ENCODE peak calls at places on chromosome 11, in seven cellular contexts. S is GM12864, B is progenitor cell of endocrine pancreas, Q is IMR-90, O is endodermal cell, H is foreskin keratinocyte, N is neural crest cell. X is an unnamed sample.

GRCh38 chr11:64864473-64865285 is 13.7 kb downstream of the EHD1 start:
- DNase-seq in O (no peak), S (no peak), N (no peak), B (no peak), H (no peak), Q (peak), X (no peak)

GRCh38 chr11:78802058-78802633 is 227.5 kb upstream of the NARS2 start:
- DNase-seq in N (no peak), S (no peak), Q (no peak), B (no peak), H (no peak), O (peak), X (no peak)

GRCh38 chr11:133898770-133899115 is 53.4 kb upstream of the SPATA19 start:
- DNase-seq in N (no peak), S (no peak), Q (no peak), H (no peak), B (no peak), O (no peak), X (no peak)

GRCh38 chr11:13942908-13943505 is 19.5 kb upstream of the SPON1 start:
- DNase-seq in Q (peak), S (no peak), B (no peak), H (peak), N (no peak), O (no peak), X (no peak)

GRCh38 chr11:61922539-61922938 is 5.2 kb upstream of the RAB3IL1 start:
- DNase-seq in B (peak), S (no peak), N (no peak), O (peak), Q (peak), H (no peak), X (no peak)

GRCh38 chr11:106246495-106246894 is 169.0 kb downstream of the AASDHPPT start:
- DNase-seq in Q (no peak), B (no peak), S (no peak), N (no peak), H (no peak), O (no peak), X (no peak)

GRCh38 chr11:108944486-108945178 is 279.8 kb downstream of the DDX10 start:
- DNase-seq in Q (no peak), O (no peak), H (no peak), N (no peak), B (no peak), S (no peak), X (no peak)

GRCh38 chr11:6992457-6993431 is 27.4 kb downstream of the ZNF214 start:
- DNase-seq in N (no peak), S (no peak), O (no peak), H (peak), Q (peak), B (no peak), X (no peak)

GRCh38 chr11:8090756-8091155 is 9.7 kb downstream of the TUB start:
- DNase-seq in Q (no peak), O (peak), S (no peak), H (no peak), B (peak), N (peak), X (no peak)

GRCh38 chr11:26688701-26689100 is 33.2 kb downstream of the SLC5A12 start:
- DNase-seq in N (no peak), B (no peak), H (no peak), S (no peak), Q (no peak), O (no peak), X (no peak)

GRCh38 chr11:46604796-46605195 is 11.0 kb upstream of the AMBRA1 start:
- DNase-seq in S (no peak), H (no peak), N (no peak), Q (no peak), O (no peak), B (no peak), X (no peak)

GRCh38 chr11:103070142-103070541 is 21.8 kb downstream of the DCUN1D5 start:
- DNase-seq in H (no peak), Q (no peak), B (no peak), S (no peak), N (no peak), O (no peak), X (no peak)

GRCh38 chr11:32400196-32400595 is 35.1 kb downstream of the WT1 start:
- DNase-seq in S (no peak), H (peak), N (no peak), B (no peak), Q (peak), O (peak), X (no peak)

GRCh38 chr11:69144316-69144715 is 11.4 kb upstream of the SMIM38 start:
- DNase-seq in O (no peak), H (no peak), N (no peak), B (no peak), S (no peak), Q (peak), X (no peak)

GRCh38 chr11:35717043-35717442 is 54.5 kb downstream of the TRIM44 start:
- DNase-seq in B (no peak), Q (no peak), H (no peak), N (no peak), S (no peak), O (peak), X (no peak)

GRCh38 chr11:47413908-47414684 is 5.7 kb downstream of the SLC39A13 start:
- DNase-seq in H (no peak), N (no peak), S (no peak), Q (peak), B (no peak), O (no peak), X (no peak)

GRCh38 chr11:117074122-117074521 is 24.1 kb downstream of the SIK3 start:
- DNase-seq in H (no peak), N (no peak), S (no peak), Q (no peak), B (no peak), O (no peak), X (no peak)

GRCh38 chr11:69232821-69233760 is 60.9 kb upstream of the MYEOV start:
- DNase-seq in B (no peak), N (no peak), Q (no peak), O (peak), H (no peak), S (no peak), X (no peak)

GRCh38 chr11:25159341-25159740 is 662.5 kb downstream of the LUZP2 start:
- DNase-seq in S (no peak), H (no peak), B (no peak), Q (peak), O (no peak), N (no peak), X (no peak)

GRCh38 chr11:129910360-129910759 is 15.0 kb upstream of the NFRKB start:
- DNase-seq in O (peak), B (no peak), Q (no peak), S (no peak), H (no peak), N (no peak), X (no peak)

GRCh38 chr11:131859811-131860210 is 489.4 kb downstream of the NTM start:
- DNase-seq in Q (peak), B (no peak), N (no peak), S (no peak), H (no peak), O (no peak), X (no peak)

GRCh38 chr11:46489668-46490560 is 98.3 kb upstream of the CHRM4 start:
- DNase-seq in S (no peak), O (peak), H (no peak), B (no peak), N (peak), Q (peak), X (no peak)

GRCh38 chr11:122779047-122779629 is 59.2 kb upstream of the CRTAM start:
- DNase-seq in O (no peak), S (no peak), N (no peak), H (no peak), Q (no peak), B (no peak), X (no peak)

GRCh38 chr11:131977854-131978253 is 607.4 kb downstream of the NTM start:
- DNase-seq in Q (peak), S (no peak), N (no peak), H (peak), B (no peak), O (peak), X (no peak)

GRCh38 chr11:114278342-114279065 is 17.7 kb upstream of the NNMT start:
- DNase-seq in Q (no peak), O (no peak), B (no peak), H (no peak), N (no peak), S (no peak), X (no peak)

GRCh38 chr11:57324154-57324885 is 432 bp downstream of the TNKS1BP1 start:
- DNase-seq in N (peak), S (no peak), O (peak), B (peak), H (no peak), Q (peak), X (peak)

GRCh38 chr11:102312656-102313055 is 4.6 kb upstream of the BIRC3 start:
- DNase-seq in S (no peak), H (no peak), O (no peak), B (no peak), N (no peak), Q (peak), X (no peak)

GRCh38 chr11:84383571-84383970 is 1097.4 kb upstream of the CCDC90B start:
- DNase-seq in S (no peak), H (no peak), B (no peak), N (no peak), Q (no peak), O (no peak), X (no peak)

GRCh38 chr11:90344546-90344945 is 121.7 kb upstream of the CHORDC1 start:
- DNase-seq in B (no peak), H (no peak), Q (no peak), N (no peak), O (no peak), S (no peak), X (no peak)

GRCh38 chr11:17986711-17987220 is 26.1 kb downstream of the SERGEF start:
- DNase-seq in O (no peak), B (no peak), N (no peak), Q (no peak), H (no peak), S (no peak), X (no peak)
- TF ChIP-seq CTCF in O (peak), B (peak), N (peak), Q (peak), H (peak), S (no peak), X (no peak)

GRCh38 chr11:119155733-119156492 is 7.1 kb downstream of the ABCG4 start:
- DNase-seq in Q (no peak), O (peak), N (no peak), H (no peak), S (no peak), B (no peak), X (no peak)
- TF ChIP-seq CTCF in Q (peak), O (peak), N (peak), H (peak), S (peak), B (peak), X (no peak)

GRCh38 chr11:111675891-111676290 is 73.6 kb downstream of the SIK2 start:
- DNase-seq in Q (no peak), B (no peak), O (no peak), H (no peak), N (no peak), S (no peak), X (no peak)

GRCh38 chr11:111671383-111671782 is 69.1 kb downstream of the SIK2 start:
- DNase-seq in N (no peak), B (no peak), H (no peak), O (no peak), S (no peak), Q (no peak), X (no peak)

GRCh38 chr11:111676878-111677585 is 74.8 kb downstream of the SIK2 start:
- DNase-seq in O (no peak), Q (peak), S (no peak), H (peak), B (no peak), N (no peak), X (no peak)

GRCh38 chr11:111672949-111673348 is 70.7 kb downstream of the SIK2 start:
- DNase-seq in O (no peak), Q (no peak), B (no peak), N (no peak), S (no peak), H (no peak), X (no peak)

GRCh38 chr11:111674941-111675340 is 72.7 kb downstream of the SIK2 start:
- DNase-seq in N (no peak), Q (peak), B (no peak), S (no peak), H (no peak), O (no peak), X (no peak)
- TF ChIP-seq CTCF in N (no peak), Q (no peak), B (no peak), S (no peak), H (no peak), O (no peak), X (no peak)

DNA sequence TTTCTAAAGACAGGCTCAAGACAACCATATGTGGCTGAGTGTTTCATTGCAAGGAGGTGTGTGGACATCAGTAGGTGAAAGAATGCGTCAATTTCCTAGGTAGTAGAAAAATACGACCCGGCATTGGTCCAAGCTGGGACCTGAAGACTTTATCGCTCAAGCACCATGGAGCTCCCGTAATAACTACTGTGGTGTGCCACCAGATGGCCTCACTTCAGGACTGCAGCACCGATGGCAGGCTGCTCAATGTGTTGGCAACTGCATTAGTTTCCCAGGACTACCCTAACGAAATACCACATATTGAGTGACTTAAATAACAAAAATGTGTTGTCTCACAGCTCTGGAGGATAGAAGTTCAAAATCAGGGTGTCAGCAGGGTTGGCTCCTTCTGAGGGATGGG is 72.4 kb upstream of the FAT3 start:
- DNase-seq in H (no peak), S (no peak), B (no peak), N (no peak), Q (no peak), O (peak), X (no peak)
- TF ChIP-seq CTCF in H (no peak), S (no peak), B (no peak), N (peak), Q (no peak), O (peak), X (no peak)

GRCh38 chr11:30852645-30853044 is 266.5 kb upstream of the MPPED2 start:
- DNase-seq in H (no peak), N (no peak), B (no peak), Q (no peak), O (no peak), S (no peak), X (no peak)

GRCh38 chr11:30852091-30852490 is 265.9 kb upstream of the MPPED2 start:
- DNase-seq in O (no peak), Q (no peak), B (no peak), H (no peak), S (no peak), N (no peak), X (no peak)

GRCh38 chr11:30853470-30853869 is 267.3 kb upstream of the MPPED2 start:
- DNase-seq in S (no peak), H (no peak), B (no peak), Q (no peak), N (no peak), O (no peak), X (no peak)

GRCh38 chr11:30859709-30860108 is 273.6 kb upstream of the MPPED2 start:
- DNase-seq in O (no peak), H (no peak), S (no peak), B (no peak), N (no peak), Q (no peak), X (no peak)

DNA sequence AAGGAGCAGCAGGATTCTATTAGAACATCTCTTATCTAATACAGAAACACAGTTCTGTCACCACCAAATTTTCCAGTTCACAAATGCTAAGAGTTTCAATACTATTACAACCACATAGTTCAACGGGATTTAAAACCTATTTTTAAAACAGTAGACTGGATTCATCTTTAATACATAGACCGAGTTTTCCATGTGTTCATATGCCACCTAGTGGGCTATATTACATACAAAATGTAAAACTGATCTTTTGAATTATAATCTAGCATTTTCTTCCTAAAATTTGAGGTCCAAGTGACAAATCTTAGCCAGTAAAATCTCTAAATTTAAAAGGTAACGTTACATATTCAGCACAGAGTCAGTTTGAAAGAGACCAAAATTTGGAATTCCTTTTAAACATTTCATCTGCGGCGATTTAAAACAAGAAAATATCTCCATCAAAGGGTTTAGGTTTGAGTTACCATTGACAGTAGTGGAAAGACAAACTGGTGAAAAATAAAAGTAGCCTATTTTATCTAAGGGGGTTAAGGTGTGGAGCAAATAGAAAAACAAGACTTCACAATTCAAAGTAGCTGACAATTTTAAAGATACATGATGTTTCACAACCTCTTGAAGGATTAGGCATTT is 269.3 kb upstream of the MPPED2 start:
- DNase-seq in S (no peak), B (no peak), H (no peak), O (no peak), N (no peak), Q (peak), X (no peak)
- TF ChIP-seq CTCF in S (no peak), B (peak), H (peak), O (peak), N (peak), Q (peak), X (peak)

X was measured in D721Med.